ENCODE peak calls at places on chromosome 15, in seven cellular contexts. N is CD4-positive, alpha-beta memory T cell; K is adrenal gland; O is lower lobe of right lung; U is PC-9; R is MM.1S; P is left lung. Y is an unnamed sample. For H3K4me1, the result is how much of the 10 kb centered on the place peaks cover.

GRCh38 chr15:62848631-62849050 is 193.9 kb upstream of the TPM1 start:
- DNase-seq in N (no peak), K (no peak), O (no peak), U (no peak), R (no peak), P (no peak), Y (no peak)

GRCh38 chr15:89998141-89998661 is 2.9 kb upstream of the ZNF710 start:
- DNase-seq in N (no peak), K (peak), O (no peak), U (peak), R (no peak), P (no peak), Y (no peak)

GRCh38 chr15:59550961-59551360 is 60.6 kb upstream of the GCNT3 start:
- DNase-seq in N (no peak), K (no peak), O (no peak), U (no peak), R (no peak), P (no peak), Y (no peak)

GRCh38 chr15:68278345-68279217 is 1.0 kb downstream of the FEM1B start:
- DNase-seq in N (no peak), K (peak), O (no peak), U (peak), R (peak), P (no peak), Y (no peak)

GRCh38 chr15:78424673-78425072 is 13.3 kb upstream of the IREB2 start:
- DNase-seq in N (no peak), K (no peak), O (no peak), U (no peak), R (no peak), P (no peak), Y (no peak)

GRCh38 chr15:41512512-41513281 is 930 bp downstream of the LTK start:
- DNase-seq in N (no peak), K (peak), O (no peak), U (peak), R (no peak), P (no peak), Y (peak)

GRCh38 chr15:80171787-80172186 is 19.0 kb downstream of the FAH start:
- DNase-seq in N (no peak), K (no peak), O (no peak), U (no peak), R (no peak), P (no peak), Y (no peak)

GRCh38 chr15:94677202-94677790 is 445.9 kb downstream of the MCTP2 start:
- DNase-seq in N (no peak), K (no peak), O (no peak), U (no peak), R (no peak), P (no peak), Y (no peak)

GRCh38 chr15:92000709-92001108 is 147.2 kb downstream of the SLCO3A1 start:
- DNase-seq in N (no peak), K (no peak), O (no peak), U (no peak), R (no peak), P (no peak), Y (no peak)

GRCh38 chr15:69664572-69665326 is 212.1 kb downstream of the RPLP1 start:
- DNase-seq in N (no peak), K (no peak), O (no peak), U (no peak), R (no peak), P (no peak), Y (no peak)

GRCh38 chr15:25437751-25438600 is 848 bp downstream of the UBE3A start:
- DNase-seq in N (peak), K (peak), O (peak), U (peak), R (peak), P (peak), Y (peak)

GRCh38 chr15:80778964-80779657 is at the start of gene CEMIP:
- DNase-seq in N (no peak), K (peak), O (peak), U (peak), R (peak), P (peak), Y (peak)

GRCh38 chr15:41490355-41490754 is 3.3 kb upstream of the ITPKA start:
- DNase-seq in N (no peak), K (no peak), O (no peak), U (no peak), R (no peak), P (no peak), Y (no peak)

GRCh38 chr15:27028836-27029482 is 58.0 kb downstream of the GABRG3 start:
- DNase-seq in N (no peak), K (no peak), O (no peak), U (no peak), R (peak), P (no peak), Y (no peak)

GRCh38 chr15:67835349-67836133 is 4.3 kb downstream of the RNU6-1 start:
- DNase-seq in N (no peak), K (peak), O (no peak), U (no peak), R (no peak), P (no peak), Y (no peak)

GRCh38 chr15:52255008-52255407 is 40.6 kb downstream of the MYO5C start:
- DNase-seq in N (no peak), K (no peak), O (no peak), U (no peak), R (no peak), P (no peak), Y (no peak)

GRCh38 chr15:88467935-88468528 is 524 bp downstream of the MRPS11 start:
- DNase-seq in N (no peak), K (no peak), O (no peak), U (no peak), R (peak), P (no peak), Y (no peak)

GRCh38 chr15:67033521-67033920 is 31.9 kb upstream of the SMAD3 start:
- DNase-seq in N (peak), K (no peak), O (no peak), U (no peak), R (no peak), P (no peak), Y (peak)

GRCh38 chr15:33016405-33017024 is 178.0 kb downstream of the FMN1 start:
- DNase-seq in N (peak), K (no peak), O (no peak), U (no peak), R (peak), P (no peak), Y (no peak)

GRCh38 chr15:30670056-30670455 is 44.1 kb downstream of the ARHGAP11B start:
- DNase-seq in N (no peak), K (no peak), O (no peak), U (no peak), R (no peak), P (no peak), Y (no peak)

GRCh38 chr15:57184502-57184901 is 191.8 kb upstream of the CGNL1 start:
- DNase-seq in N (no peak), K (no peak), O (no peak), U (no peak), R (no peak), P (no peak), Y (no peak)
- H3K27ac ChIP-seq in N (no peak), K (no peak), O (no peak), U (no peak), R (no peak), P (no peak), Y (no peak)

GRCh38 chr15:40240619-40241304 is 1.9 kb downstream of the PAK6 start:
- DNase-seq in N (no peak), K (no peak), O (no peak), U (no peak), R (no peak), P (peak), Y (no peak)

GRCh38 chr15:40239671-40240618 is 1.1 kb downstream of the PAK6 start:
- DNase-seq in N (no peak), K (no peak), O (no peak), U (no peak), R (no peak), P (no peak), Y (no peak)

GRCh38 chr15:40241305-40242215 is 2.7 kb downstream of the PAK6 start:
- DNase-seq in N (no peak), K (no peak), O (no peak), U (no peak), R (no peak), P (peak), Y (no peak)

GRCh38 chr15:40238927-40239591 is at the start of gene PAK6:
- DNase-seq in N (peak), K (peak), O (peak), U (peak), R (no peak), P (peak), Y (peak)

GRCh38 chr15:40238481-40238926 is 359 bp upstream of the PAK6 start:
- DNase-seq in N (no peak), K (no peak), O (no peak), U (no peak), R (no peak), P (no peak), Y (no peak)
- H3K4me1 ChIP-seq in N (under half), K (under half), O (under half), U (half or more), R (under half), P (under half), Y (under half)

GRCh38 chr15:97961067-97961954 is 808 bp downstream of the ARRDC4 start:
- DNase-seq in N (peak), K (peak), O (peak), U (peak), R (peak), P (peak), Y (peak)
- H3K4me3 ChIP-seq in N (peak), K (peak), O (peak), U (peak), R (peak), P (peak), Y (peak)

DNA sequence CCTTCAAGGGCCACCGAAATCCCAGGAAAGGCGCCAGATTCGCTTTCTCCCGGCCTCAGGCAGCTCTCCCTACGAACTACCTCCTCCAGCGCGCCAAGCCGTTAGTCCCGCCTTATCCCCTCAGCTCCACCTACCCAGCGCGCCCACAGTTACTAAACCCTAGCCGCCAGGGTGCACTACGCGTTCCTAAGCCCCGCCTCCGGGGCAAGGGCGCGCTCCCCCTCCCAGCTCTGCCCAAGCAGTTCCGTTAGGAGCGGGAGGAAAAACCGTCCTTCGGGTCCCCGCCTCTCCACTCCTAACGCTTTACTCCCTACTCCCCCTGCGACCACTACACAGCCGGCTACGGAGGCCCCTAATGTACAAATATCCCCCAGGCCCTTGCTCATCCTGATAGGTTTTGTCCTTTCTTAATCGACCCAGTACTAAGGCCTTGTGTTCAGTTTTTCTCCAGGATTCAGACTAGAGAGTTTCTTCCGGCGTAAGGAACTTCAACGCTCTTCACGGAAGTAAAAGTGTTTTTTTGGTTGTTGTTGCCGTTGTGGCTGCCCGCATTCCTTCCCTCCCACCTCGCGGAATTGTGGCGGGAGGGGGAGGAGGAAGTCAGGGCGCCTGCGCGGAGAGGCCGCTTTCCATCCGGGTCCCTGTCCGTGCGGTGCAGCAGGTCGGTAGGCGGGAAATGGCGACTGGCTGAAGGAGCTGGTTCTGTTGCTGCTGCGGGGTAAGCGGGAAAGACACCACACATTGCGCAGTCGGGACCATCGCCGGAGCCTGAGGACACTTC is at the start of gene CTDSPL2:
- DNase-seq in N (peak), K (peak), O (peak), U (peak), R (peak), P (peak), Y (peak)
- H3K27ac ChIP-seq in N (peak), K (peak), O (peak), U (peak), R (peak), P (peak), Y (peak)

GRCh38 chr15:85581495-85581894 is 201.1 kb downstream of the AKAP13 start:
- DNase-seq in N (peak), K (peak), O (peak), U (no peak), R (no peak), P (peak), Y (peak)

GRCh38 chr15:85580914-85581313 is 200.5 kb downstream of the AKAP13 start:
- DNase-seq in N (peak), K (peak), O (peak), U (peak), R (no peak), P (peak), Y (peak)

GRCh38 chr15:85583404-85584390 is 203.3 kb downstream of the AKAP13 start:
- DNase-seq in N (peak), K (peak), O (peak), U (peak), R (no peak), P (peak), Y (peak)

GRCh38 chr15:85582719-85583089 is 202.3 kb downstream of the AKAP13 start:
- DNase-seq in N (peak), K (peak), O (no peak), U (no peak), R (no peak), P (peak), Y (peak)

GRCh38 chr15:85582076-85582718 is 201.8 kb downstream of the AKAP13 start:
- DNase-seq in N (peak), K (peak), O (no peak), U (no peak), R (no peak), P (no peak), Y (peak)
- H3K4me1 ChIP-seq in N (half or more), K (under half), O (half or more), U (under half), R (under half), P (half or more), Y (half or more)